ENCODE peak calls at places on chromosomes 3 and 15, in six cellular contexts. One of them, this sample, is unnamed.
A peak's percentile ranks its signal among the peaks of the same experiment; 100 is the strongest.

GRCh38 chr3:171566803-171567422 is 106.7 kb upstream of the TNIK start:
- DNase-seq in CD8-positive, alpha-beta memory T cell: peak; percentile 51
- DNase-seq in brain pericyte: no peak
- DNase-seq in EH: peak; percentile 50
- DNase-seq in myocyte: peak; percentile 50
- DNase-seq in NCI-H446: peak; percentile 61
- DNase-seq in this sample: no peak

GRCh38 chr3:128152419-128153155 is 694 bp upstream of the EEFSEC start:
- DNase-seq in CD8-positive, alpha-beta memory T cell: peak; percentile 28
- DNase-seq in myocyte: no peak
- DNase-seq in EH: no peak
- DNase-seq in NCI-H446: no peak
- DNase-seq in brain pericyte: no peak
- DNase-seq in this sample: no peak

GRCh38 chr15:29403778-29404177 is 134.2 kb upstream of the NSMCE3 start:
- DNase-seq in EH: no peak
- DNase-seq in myocyte: no peak
- DNase-seq in CD8-positive, alpha-beta memory T cell: no peak
- DNase-seq in NCI-H446: no peak
- DNase-seq in brain pericyte: no peak
- DNase-seq in this sample: no peak

GRCh38 chr3:108001457-108001856 is 89.4 kb downstream of the CD47 start:
- DNase-seq in myocyte: no peak
- DNase-seq in EH: no peak
- DNase-seq in brain pericyte: no peak
- DNase-seq in CD8-positive, alpha-beta memory T cell: no peak
- DNase-seq in NCI-H446: no peak
- DNase-seq in this sample: no peak

GRCh38 chr3:11991751-11992150 is 12.4 kb upstream of the SYN2 start:
- DNase-seq in EH: no peak
- DNase-seq in brain pericyte: no peak
- DNase-seq in NCI-H446: peak; percentile 7
- DNase-seq in myocyte: no peak
- DNase-seq in CD8-positive, alpha-beta memory T cell: no peak
- DNase-seq in this sample: no peak

GRCh38 chr3:183296944-183297343 is 43.9 kb downstream of the B3GNT5 start:
- DNase-seq in brain pericyte: no peak
- DNase-seq in CD8-positive, alpha-beta memory T cell: no peak
- DNase-seq in myocyte: no peak
- DNase-seq in NCI-H446: no peak
- DNase-seq in EH: no peak
- DNase-seq in this sample: no peak

GRCh38 chr3:5122741-5123706 is 932 bp downstream of the ARL8B start:
- DNase-seq in brain pericyte: no peak
- DNase-seq in EH: peak; percentile 67
- DNase-seq in NCI-H446: no peak
- DNase-seq in myocyte: peak; percentile 53
- DNase-seq in CD8-positive, alpha-beta memory T cell: no peak
- DNase-seq in this sample: no peak

GRCh38 chr3:77052733-77053680 is 13.1 kb downstream of the ROBO2 start:
- DNase-seq in CD8-positive, alpha-beta memory T cell: no peak
- DNase-seq in NCI-H446: no peak
- DNase-seq in EH: no peak
- DNase-seq in myocyte: no peak
- DNase-seq in brain pericyte: no peak
- DNase-seq in this sample: no peak

GRCh38 chr3:11159421-11159904 is 5.2 kb downstream of the HRH1 start:
- DNase-seq in CD8-positive, alpha-beta memory T cell: no peak
- DNase-seq in EH: peak; percentile 88
- DNase-seq in NCI-H446: no peak
- DNase-seq in brain pericyte: no peak
- DNase-seq in myocyte: peak; percentile 54
- DNase-seq in this sample: peak; percentile 94

GRCh38 chr3:66442254-66443249 is 58.3 kb downstream of the LRIG1 start:
- DNase-seq in CD8-positive, alpha-beta memory T cell: no peak
- DNase-seq in myocyte: no peak
- DNase-seq in EH: peak; percentile 86
- DNase-seq in NCI-H446: no peak
- DNase-seq in brain pericyte: peak; percentile 69
- DNase-seq in this sample: no peak

GRCh38 chr3:49602877-49603411 is 48.7 kb downstream of the BSN start:
- DNase-seq in myocyte: no peak
- DNase-seq in brain pericyte: no peak
- DNase-seq in CD8-positive, alpha-beta memory T cell: peak; percentile 32
- DNase-seq in NCI-H446: no peak
- DNase-seq in EH: no peak
- DNase-seq in this sample: no peak

GRCh38 chr3:71903141-71903540 is 118.2 kb upstream of the PROK2 start:
- DNase-seq in EH: no peak
- DNase-seq in NCI-H446: no peak
- DNase-seq in CD8-positive, alpha-beta memory T cell: no peak
- DNase-seq in myocyte: no peak
- DNase-seq in brain pericyte: no peak
- DNase-seq in this sample: no peak

GRCh38 chr3:107641572-107642307 is 119.0 kb downstream of the BBX start:
- DNase-seq in NCI-H446: no peak
- DNase-seq in EH: peak; percentile 50
- DNase-seq in brain pericyte: no peak
- DNase-seq in myocyte: no peak
- DNase-seq in CD8-positive, alpha-beta memory T cell: no peak
- DNase-seq in this sample: no peak

GRCh38 chr3:184757010-184757651 is 45.3 kb upstream of the MAGEF1 start:
- DNase-seq in CD8-positive, alpha-beta memory T cell: no peak
- DNase-seq in brain pericyte: no peak
- DNase-seq in myocyte: no peak
- DNase-seq in NCI-H446: no peak
- DNase-seq in EH: peak; percentile 45
- DNase-seq in this sample: no peak

GRCh38 chr3:111069974-111070751 is 1.5 kb upstream of the NECTIN3 start:
- DNase-seq in NCI-H446: no peak
- DNase-seq in brain pericyte: no peak
- DNase-seq in myocyte: no peak
- DNase-seq in EH: peak; percentile 60
- DNase-seq in CD8-positive, alpha-beta memory T cell: no peak
- DNase-seq in this sample: no peak

GRCh38 chr15:94107652-94108051 is 123.7 kb upstream of the MCTP2 start:
- DNase-seq in EH: no peak
- DNase-seq in NCI-H446: no peak
- DNase-seq in brain pericyte: no peak
- DNase-seq in myocyte: no peak
- DNase-seq in CD8-positive, alpha-beta memory T cell: no peak
- DNase-seq in this sample: no peak

GRCh38 chr3:52178537-52178936 is 19.4 kb upstream of the ALAS1 start:
- DNase-seq in CD8-positive, alpha-beta memory T cell: no peak
- DNase-seq in EH: no peak
- DNase-seq in NCI-H446: no peak
- DNase-seq in myocyte: no peak
- DNase-seq in brain pericyte: no peak
- DNase-seq in this sample: no peak

GRCh38 chr15:89627256-89627970 is 27.9 kb downstream of the KIF7 start:
- DNase-seq in EH: no peak
- DNase-seq in NCI-H446: no peak
- DNase-seq in myocyte: no peak
- DNase-seq in brain pericyte: no peak
- DNase-seq in CD8-positive, alpha-beta memory T cell: no peak
- DNase-seq in this sample: no peak

GRCh38 chr3:195752066-195752465 is 31.3 kb downstream of the MUC20 start:
- DNase-seq in CD8-positive, alpha-beta memory T cell: no peak
- DNase-seq in myocyte: no peak
- DNase-seq in brain pericyte: no peak
- DNase-seq in EH: no peak
- DNase-seq in NCI-H446: no peak
- DNase-seq in this sample: no peak

GRCh38 chr3:52090131-52090548 is 33.8 kb upstream of the DUSP7 start:
- DNase-seq in CD8-positive, alpha-beta memory T cell: no peak
- DNase-seq in NCI-H446: no peak
- DNase-seq in EH: peak; percentile 98
- DNase-seq in myocyte: peak; percentile 98
- DNase-seq in brain pericyte: peak; percentile 74
- DNase-seq in this sample: no peak

GRCh38 chr15:39595621-39596221 is 14.8 kb downstream of the THBS1 start:
- DNase-seq in brain pericyte: no peak
- DNase-seq in CD8-positive, alpha-beta memory T cell: no peak
- DNase-seq in EH: peak; percentile 80
- DNase-seq in NCI-H446: no peak
- DNase-seq in myocyte: peak; percentile 48
- DNase-seq in this sample: no peak

GRCh38 chr15:58472821-58473581 is 41.2 kb downstream of the LIPC start:
- DNase-seq in NCI-H446: no peak
- DNase-seq in EH: peak; percentile 62
- DNase-seq in brain pericyte: no peak
- DNase-seq in myocyte: peak; percentile 85
- DNase-seq in CD8-positive, alpha-beta memory T cell: peak; percentile 70
- DNase-seq in this sample: no peak

GRCh38 chr3:39707314-39707909 is 102.0 kb upstream of the MYRIP start:
- DNase-seq in NCI-H446: peak; percentile 2
- DNase-seq in CD8-positive, alpha-beta memory T cell: no peak
- DNase-seq in myocyte: peak; percentile 61
- DNase-seq in EH: peak; percentile 54
- DNase-seq in brain pericyte: no peak
- DNase-seq in this sample: no peak

GRCh38 chr3:171991166-171991565 is 48.2 kb upstream of the FNDC3B start:
- DNase-seq in myocyte: no peak
- DNase-seq in CD8-positive, alpha-beta memory T cell: no peak
- DNase-seq in brain pericyte: no peak
- DNase-seq in NCI-H446: no peak
- DNase-seq in EH: no peak
- DNase-seq in this sample: no peak

GRCh38 chr3:77699292-77699691 is 659.4 kb downstream of the ROBO2 start:
- DNase-seq in brain pericyte: no peak
- DNase-seq in NCI-H446: no peak
- DNase-seq in myocyte: no peak
- DNase-seq in CD8-positive, alpha-beta memory T cell: no peak
- DNase-seq in EH: no peak
- DNase-seq in this sample: no peak